ENCODE peak calls at places on chromosomes 12 and 14, in four cellular contexts. U, V, M and E are unnamed samples.

GRCh38 chr14:71119075-71119474 is 211.8 kb downstream of the PCNX1 start:
- DNase-seq in U (peak), V (no peak), M (no peak), E (peak)

GRCh38 chr14:88824314-88825077 is at the start of gene TTC8:
- DNase-seq in U (peak), V (peak), M (peak), E (peak)

GRCh38 chr14:63496837-63497400 is 46.3 kb downstream of the PPP2R5E start:
- DNase-seq in U (no peak), V (no peak), M (no peak), E (no peak)

GRCh38 chr12:52279683-52280318 is 5.4 kb downstream of the KRT86 start:
- DNase-seq in U (peak), V (no peak), M (no peak), E (peak)

GRCh38 chr12:124633954-124634352 is 66.5 kb upstream of the NCOR2 start:
- DNase-seq in U (no peak), V (no peak), M (no peak), E (no peak)

GRCh38 chr12:28253175-28253641 is 63.0 kb downstream of the CCDC91 start:
- DNase-seq in U (peak), V (peak), M (no peak), E (peak)

GRCh38 chr14:100660498-100661339 is 66.0 kb upstream of the DLK1 start:
- DNase-seq in U (peak), V (no peak), M (no peak), E (no peak)

GRCh38 chr12:70774055-70774454 is 136.8 kb upstream of the PTPRB start:
- DNase-seq in U (no peak), V (peak), M (no peak), E (peak)

GRCh38 chr14:67532998-67533753 is at the start of gene PLEKHH1:
- DNase-seq in U (peak), V (peak), M (no peak), E (peak)

GRCh38 chr12:122855985-122856831 is 21.0 kb downstream of the HIP1R start:
- DNase-seq in U (no peak), V (no peak), M (no peak), E (no peak)

GRCh38 chr12:78062781-78063180 is 232.1 kb downstream of the NAV3 start:
- DNase-seq in U (peak), V (peak), M (no peak), E (peak)

GRCh38 chr14:21096889-21097615 is 1.4 kb downstream of the ZNF219 start:
- DNase-seq in U (no peak), V (no peak), M (no peak), E (no peak)

GRCh38 chr12:29655861-29656260 is 127.9 kb downstream of the TMTC1 start:
- DNase-seq in U (peak), V (no peak), M (no peak), E (no peak)

GRCh38 chr14:37595809-37596595 is 573 bp downstream of the TTC6 start:
- DNase-seq in U (no peak), V (peak), M (no peak), E (peak)

GRCh38 chr14:91835197-91835919 is 32.0 kb downstream of the TC2N start:
- DNase-seq in U (no peak), V (no peak), M (no peak), E (no peak)

GRCh38 chr12:112537710-112538396 is 119.1 kb downstream of the PTPN11 start:
- DNase-seq in U (peak), V (peak), M (no peak), E (peak)

GRCh38 chr12:111598637-111599458 is at the start of gene ATXN2:
- DNase-seq in U (no peak), V (peak), M (no peak), E (peak)